ENCODE peak calls at places on chromosomes 3 and 15, in five cellular contexts. C is heart right ventricle, W is AG04450, B is adrenal gland, J is tibial artery. Y is an unnamed sample.

GRCh38 chr15:88604381-88604951 is 16.7 kb upstream of the AEN start:
- DNase-seq in B (peak; percentile 12), C (no peak), W (no peak), J (no peak), Y (no peak)

GRCh38 chr15:96336643-96337353 is 6.3 kb downstream of the NR2F2 start:
- DNase-seq in W (no peak), J (peak; percentile 25), B (no peak), C (no peak), Y (no peak)

GRCh38 chr15:34588046-34588674 is 4.7 kb upstream of the GOLGA8B start:
- DNase-seq in W (peak; percentile 68), C (no peak), B (peak; percentile 79), J (peak; percentile 63), Y (no peak)

GRCh38 chr15:48647963-48648362 is 2.5 kb upstream of the FBN1 start:
- DNase-seq in C (no peak), W (no peak), B (no peak), J (no peak), Y (no peak)

GRCh38 chr15:39511000-39511914 is 69.6 kb upstream of the THBS1 start:
- DNase-seq in B (peak; percentile 67), J (peak; percentile 58), W (peak; percentile 77), C (peak; percentile 76), Y (no peak)

GRCh38 chr3:160661660-160662059 is 15.3 kb upstream of the ARL14 start:
- DNase-seq in C (no peak), J (no peak), W (no peak), B (no peak), Y (no peak)

GRCh38 chr3:41848745-41849574 is 112.9 kb downstream of the ULK4 start:
- DNase-seq in W (no peak), C (no peak), J (no peak), B (no peak), Y (no peak)

GRCh38 chr3:29226709-29227108 is 54.2 kb upstream of the RBMS3 start:
- DNase-seq in J (no peak), C (no peak), B (peak; percentile 1), W (no peak), Y (no peak)

GRCh38 chr3:195107593-195107992 is 163.4 kb downstream of the XXYLT1 start:
- DNase-seq in W (no peak), J (no peak), C (no peak), B (no peak), Y (no peak)

GRCh38 chr3:71201939-71202338 is 381.6 kb downstream of the FOXP1 start:
- DNase-seq in W (no peak), C (peak; percentile 46), J (peak; percentile 85), B (peak; percentile 75), Y (no peak)

GRCh38 chr15:75200765-75201608 is 695 bp upstream of the C15orf39 start:
- DNase-seq in W (no peak), B (peak; percentile 51), J (no peak), C (no peak), Y (no peak)

GRCh38 chr15:57344282-57344681 is 32.0 kb upstream of the CGNL1 start:
- DNase-seq in W (no peak), B (no peak), C (no peak), J (no peak), Y (no peak)

GRCh38 chr3:15097889-15098288 is 1.1 kb downstream of the RBSN start:
- DNase-seq in W (no peak), B (no peak), C (no peak), J (no peak), Y (no peak)

GRCh38 chr3:123652346-123652984 is 67.6 kb upstream of the HACD2 start:
- DNase-seq in W (no peak), B (peak; percentile 84), J (peak; percentile 83), C (peak; percentile 85), Y (peak; percentile 56)

GRCh38 chr3:13528217-13528801 is 20.6 kb upstream of the FBLN2 start:
- DNase-seq in C (no peak), W (no peak), B (no peak), J (no peak), Y (no peak)

GRCh38 chr3:12579919-12580318 is 23.0 kb downstream of the MKRN2 start:
- DNase-seq in J (no peak), B (peak; percentile 60), W (no peak), C (no peak), Y (no peak)

DNA sequence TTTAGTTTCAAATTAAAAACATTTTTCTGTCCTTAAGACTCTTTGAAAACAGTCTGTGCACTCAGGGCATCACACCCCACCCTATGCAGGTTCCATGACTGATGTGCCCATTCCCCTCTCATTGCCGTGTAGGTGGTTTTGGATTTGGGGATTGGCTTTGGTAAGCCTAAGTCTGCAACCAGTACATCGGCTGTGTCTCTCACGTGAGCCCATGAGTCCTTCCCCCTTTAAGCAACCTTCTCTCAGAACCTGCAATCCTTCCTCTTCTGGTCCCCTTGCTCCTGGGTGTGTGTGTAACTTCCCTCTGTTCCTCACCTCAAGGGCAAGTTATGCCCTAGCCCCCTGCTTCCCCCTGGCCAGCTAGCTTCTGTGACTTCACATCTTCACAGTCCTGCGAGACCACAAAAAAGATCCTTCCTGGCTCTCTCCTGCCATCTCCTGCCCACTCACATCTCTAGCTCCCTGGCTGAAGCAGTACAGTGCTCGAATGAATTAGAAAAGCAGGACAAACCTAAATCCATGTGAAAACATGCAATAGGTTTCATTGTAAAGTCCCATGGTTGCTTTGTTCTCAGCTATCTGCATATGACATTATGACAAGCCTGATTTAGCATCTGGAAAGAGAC is 126.7 kb downstream of the UACA start:
- DNase-seq in J (no peak), C (no peak), W (no peak), B (no peak), Y (no peak)
- TF ChIP-seq CTCF in J (no peak), C (no peak), W (peak; percentile 51), B (no peak), Y (no peak)

GRCh38 chr3:57948080-57948671 is 60.0 kb upstream of the FLNB start:
- DNase-seq in J (no peak), C (no peak), B (no peak), W (no peak), Y (no peak)

GRCh38 chr3:57951106-57951882 is 56.9 kb upstream of the FLNB start:
- DNase-seq in B (peak; percentile 87), W (peak; percentile 46), J (peak; percentile 86), C (peak; percentile 64), Y (peak; percentile 87)

GRCh38 chr3:57948782-57949242 is 59.4 kb upstream of the FLNB start:
- DNase-seq in J (no peak), B (no peak), W (no peak), C (no peak), Y (no peak)

GRCh38 chr3:57949344-57949743 is 58.9 kb upstream of the FLNB start:
- DNase-seq in B (no peak), W (no peak), C (no peak), J (no peak), Y (no peak)

GRCh38 chr3:57949779-57950618 is 58.2 kb upstream of the FLNB start:
- DNase-seq in B (peak; percentile 64), W (no peak), J (no peak), C (peak; percentile 43), Y (peak; percentile 78)
- TF ChIP-seq CTCF in B (peak; percentile 43), W (no peak), J (peak; percentile 59), C (no peak), Y (peak; percentile 54)

DNA sequence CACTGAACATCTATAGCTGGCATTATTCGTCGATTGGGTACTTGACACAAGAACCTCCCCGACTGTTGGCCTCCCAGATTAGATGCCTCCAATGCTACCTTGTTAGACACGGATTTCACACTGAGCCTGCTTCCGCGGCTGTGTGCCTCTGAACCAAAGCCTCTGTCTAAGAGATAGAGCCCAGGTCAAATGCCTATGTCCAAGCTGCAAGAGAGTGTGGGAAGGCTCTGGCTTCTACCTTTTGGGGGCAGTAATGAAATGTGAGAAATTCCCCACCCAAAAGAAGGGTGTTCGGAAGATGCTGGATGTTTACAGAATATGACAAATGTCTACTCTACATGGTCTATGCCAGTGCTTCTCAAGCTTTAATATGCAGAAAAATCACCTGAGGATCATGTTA is 2.0 kb upstream of the RPUSD2 start:
- DNase-seq in C (no peak), W (no peak), B (no peak), J (no peak), Y (no peak)
- TF ChIP-seq CTCF in C (no peak), W (peak; percentile 17), B (no peak), J (no peak), Y (no peak)

GRCh38 chr3:145623349-145623748 is 537.6 kb downstream of the PLOD2 start:
- DNase-seq in B (no peak), J (no peak), C (no peak), W (no peak), Y (no peak)
- TF ChIP-seq CTCF in B (no peak), J (no peak), C (no peak), W (no peak), Y (no peak)

DNA sequence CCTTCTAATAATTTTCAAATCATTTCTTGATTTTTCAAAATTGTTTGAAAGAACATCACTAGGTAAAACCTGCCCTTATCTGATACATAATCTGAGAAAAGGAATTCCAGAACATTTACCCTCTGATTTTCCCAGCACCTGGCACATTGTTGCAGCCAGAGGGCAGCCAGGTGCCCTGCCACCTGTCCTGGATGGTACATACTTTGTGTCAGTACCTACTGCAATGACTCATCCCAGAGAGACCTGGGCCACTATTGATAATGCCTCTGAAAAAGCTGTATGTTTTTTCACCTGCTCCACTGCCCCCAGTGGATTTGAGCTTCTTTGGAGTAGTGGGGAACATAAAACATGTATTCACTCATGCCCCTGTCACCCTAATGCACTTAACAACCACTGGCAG is 648.9 kb upstream of the GBE1 start:
- DNase-seq in J (no peak), B (no peak), W (no peak), C (no peak), Y (no peak)
- TF ChIP-seq CTCF in J (no peak), B (no peak), W (no peak), C (no peak), Y (no peak)

GRCh38 chr3:159487304-159487703 is 501.3 kb upstream of the IL12A start:
- DNase-seq in C (no peak), J (no peak), W (no peak), B (no peak), Y (no peak)

GRCh38 chr3:159488657-159489056 is 500.0 kb upstream of the IL12A start:
- DNase-seq in W (no peak), B (no peak), J (no peak), C (no peak), Y (no peak)

GRCh38 chr3:159482241-159483031 is 506.2 kb upstream of the IL12A start:
- DNase-seq in J (no peak), W (no peak), C (no peak), B (no peak), Y (no peak)

DNA sequence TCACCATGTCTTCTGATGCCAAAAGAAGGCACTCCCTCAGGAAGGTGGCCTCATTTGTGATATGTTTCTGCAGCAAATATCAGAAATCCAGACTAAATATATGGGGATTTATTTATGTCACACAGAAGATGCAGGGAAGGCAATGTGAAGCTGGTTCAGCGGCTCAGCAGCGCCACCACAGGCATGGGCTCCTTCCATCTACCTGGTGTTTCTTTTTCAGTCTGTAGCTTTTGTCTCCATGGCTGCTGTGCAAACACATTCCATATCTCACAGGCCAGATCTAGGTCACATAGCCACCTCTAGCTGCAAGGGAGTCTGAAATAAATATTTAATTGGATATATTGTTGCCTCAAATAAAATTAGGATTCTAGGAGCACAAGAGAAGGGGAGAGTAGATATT is 502.1 kb upstream of the IL12A start:
- DNase-seq in B (no peak), J (no peak), W (no peak), C (no peak), Y (no peak)
- TF ChIP-seq CTCF in B (no peak), J (no peak), W (peak; percentile 36), C (no peak), Y (no peak)